ENCODE peak calls at places on chromosomes 13 and 19, in seven cellular contexts. Q is D341Med; H is hypothalamus; R is brain microvascular endothelial cell; P is activated naive CD4-positive, alpha-beta T cell; N is AG04450; O is cardiac fibroblast. D is an unnamed sample.
A peak's percentile ranks its signal among the peaks of the same experiment; 100 is the strongest.

GRCh38 chr19:30602661-30603322 is 230.6 kb downstream of the ZNF536 start:
- DNase-seq in R (no peak), H (no peak), P (no peak), O (no peak), Q (peak; percentile 81), N (no peak), D (no peak)

GRCh38 chr13:110183925-110184324 is 123.0 kb downstream of the COL4A1 start:
- DNase-seq in N (no peak), P (no peak), O (no peak), R (peak; percentile 49), Q (no peak), H (no peak), D (no peak)

GRCh38 chr13:48567521-48568331 is 34.8 kb upstream of the RCBTB2 start:
- DNase-seq in Q (no peak), N (no peak), R (no peak), O (peak; percentile 66), H (no peak), P (no peak), D (peak; percentile 70)

GRCh38 chr19:33473644-33474305 is 47.8 kb downstream of the PEPD start:
- DNase-seq in R (peak; percentile 45), Q (peak; percentile 17), H (no peak), N (no peak), O (peak; percentile 17), P (no peak), D (no peak)

GRCh38 chr19:7625763-7626372 is 3.5 kb downstream of the XAB2 start:
- DNase-seq in O (no peak), N (no peak), R (no peak), P (no peak), Q (no peak), H (no peak), D (no peak)

GRCh38 chr19:8575467-8575997 is 1.7 kb downstream of the MYO1F start:
- DNase-seq in R (peak; percentile 12), H (no peak), O (peak; percentile 50), P (peak; percentile 26), N (no peak), Q (no peak), D (no peak)

GRCh38 chr19:16872728-16873127 is 16.1 kb upstream of the F2RL3 start:
- DNase-seq in O (no peak), P (no peak), H (no peak), N (no peak), R (no peak), Q (no peak), D (no peak)

GRCh38 chr19:16293133-16294085 is 31.2 kb upstream of the KLF2 start:
- DNase-seq in H (no peak), Q (no peak), P (no peak), N (peak; percentile 96), O (peak; percentile 99), R (peak; percentile 96), D (no peak)

GRCh38 chr13:50441141-50441540 is 402.4 kb downstream of the DLEU7 start:
- DNase-seq in R (no peak), N (no peak), O (no peak), Q (no peak), P (no peak), H (no peak), D (no peak)

GRCh38 chr13:40445557-40445990 is 220.9 kb downstream of the FOXO1 start:
- DNase-seq in P (no peak), R (peak; percentile 84), O (peak; percentile 84), Q (no peak), N (no peak), H (no peak), D (no peak)

GRCh38 chr13:110652755-110653154 is 37.4 kb downstream of the NAXD start:
- DNase-seq in R (no peak), P (no peak), O (no peak), Q (no peak), H (no peak), N (no peak), D (no peak)